ENCODE peak calls at places on chromosomes 13 and 19, in ten cellular contexts. Y, K, A, T, R, N, G, X, E and V are unnamed samples.
A peak's percentile ranks its signal among the peaks of the same experiment; 100 is the strongest.

GRCh38 chr13:34364633-34365032 is 546.7 kb downstream of the RFC3 start:
- DNase-seq in Y (no peak), K (no peak), A (no peak), T (no peak), R (no peak), N (no peak), G (no peak), X (no peak), E (no peak), V (no peak)

GRCh38 chr19:34664870-34665269 is 12.1 kb downstream of the SCGB2B2 start:
- DNase-seq in Y (no peak), K (no peak), A (no peak), T (no peak), R (no peak), N (no peak), G (no peak), X (no peak), E (no peak), V (no peak)

GRCh38 chr13:97231832-97232201 is 9.7 kb downstream of the MBNL2 start:
- DNase-seq in Y (no peak), K (no peak), A (no peak), T (no peak), R (no peak), N (no peak), G (no peak), X (no peak), E (no peak), V (no peak)

GRCh38 chr19:34017024-34017423 is 155.3 kb upstream of the LSM14A start:
- DNase-seq in Y (no peak), K (no peak), A (no peak), T (no peak), R (no peak), N (no peak), G (no peak), X (no peak), E (no peak), V (no peak)

GRCh38 chr13:74570834-74571233 is 436.6 kb upstream of the KLF12 start:
- DNase-seq in Y (no peak), K (no peak), A (no peak), T (no peak), R (no peak), N (no peak), G (no peak), X (no peak), E (no peak), V (no peak)

GRCh38 chr19:8390617-8390981 is 439 bp downstream of the RAB11B start:
- DNase-seq in Y (peak; percentile 98), K (peak; percentile 96), A (peak; percentile 97), T (peak; percentile 99), R (peak; percentile 87), N (peak; percentile 97), G (peak; percentile 97), X (peak; percentile 53), E (no peak), V (peak; percentile 99)

GRCh38 chr13:79874396-79875360 is 393.7 kb downstream of the NDFIP2 start:
- DNase-seq in Y (no peak), K (no peak), A (no peak), T (no peak), R (no peak), N (no peak), G (no peak), X (no peak), E (no peak), V (no peak)

GRCh38 chr13:24737042-24737441 is 26.9 kb upstream of the RNF17 start:
- DNase-seq in Y (no peak), K (no peak), A (no peak), T (no peak), R (no peak), N (no peak), G (no peak), X (no peak), E (no peak), V (peak; percentile 63)

GRCh38 chr13:30510091-30510490 is 44.4 kb upstream of the HMGB1 start:
- DNase-seq in Y (no peak), K (no peak), A (no peak), T (no peak), R (no peak), N (no peak), G (no peak), X (no peak), E (no peak), V (no peak)

GRCh38 chr19:55657004-55657747 is 2.3 kb downstream of the U2AF2 start:
- DNase-seq in Y (no peak), K (no peak), A (no peak), T (no peak), R (no peak), N (no peak), G (no peak), X (no peak), E (no peak), V (no peak)

GRCh38 chr19:40739871-40740703 is 10.2 kb downstream of the ACTMAP start:
- DNase-seq in Y (no peak), K (no peak), A (no peak), T (no peak), R (no peak), N (peak; percentile 49), G (no peak), X (no peak), E (no peak), V (no peak)

GRCh38 chr19:31340059-31341025 is 8.9 kb downstream of the TSHZ3 start:
- DNase-seq in Y (no peak), K (no peak), A (no peak), T (no peak), R (no peak), N (no peak), G (no peak), X (peak; percentile 59), E (no peak), V (peak; percentile 66)

GRCh38 chr13:38008636-38009035 is 139.1 kb upstream of the TRPC4 start:
- DNase-seq in Y (no peak), K (no peak), A (peak; percentile 17), T (no peak), R (no peak), N (no peak), G (no peak), X (no peak), E (no peak), V (no peak)

GRCh38 chr19:45307361-45307760 is 15.3 kb downstream of the CKM start:
- DNase-seq in Y (no peak), K (no peak), A (no peak), T (no peak), R (no peak), N (no peak), G (no peak), X (no peak), E (no peak), V (no peak)

GRCh38 chr19:40798997-40799557 is at the start of gene EGLN2:
- DNase-seq in Y (no peak), K (no peak), A (no peak), T (no peak), R (no peak), N (no peak), G (no peak), X (no peak), E (no peak), V (peak; percentile 93)

GRCh38 chr19:4602915-4603314 is 36.4 kb upstream of the TNFAIP8L1 start:
- DNase-seq in Y (no peak), K (no peak), A (no peak), T (no peak), R (no peak), N (no peak), G (no peak), X (no peak), E (no peak), V (no peak)

GRCh38 chr19:4598712-4599111 is 39.2 kb upstream of the SEMA6B start:
- DNase-seq in Y (no peak), K (no peak), A (no peak), T (no peak), R (no peak), N (no peak), G (no peak), X (no peak), E (no peak), V (peak; percentile 81)

GRCh38 chr19:4602173-4602788 is 37.0 kb upstream of the TNFAIP8L1 start:
- DNase-seq in Y (no peak), K (no peak), A (no peak), T (no peak), R (no peak), N (no peak), G (no peak), X (no peak), E (no peak), V (no peak)

GRCh38 chr19:4600082-4600481 is 39.2 kb upstream of the TNFAIP8L1 start:
- DNase-seq in Y (no peak), K (no peak), A (no peak), T (no peak), R (no peak), N (no peak), G (no peak), X (no peak), E (no peak), V (no peak)

GRCh38 chr19:4600893-4601292 is 38.4 kb upstream of the TNFAIP8L1 start:
- DNase-seq in Y (no peak), K (no peak), A (no peak), T (no peak), R (no peak), N (no peak), G (no peak), X (no peak), E (no peak), V (no peak)
- H3K27me3 ChIP-seq in Y (peaks cover 89% of the 10 kb centered on the region), K (peaks cover 69% of the 10 kb centered on the region), A (peaks cover 66% of the 10 kb centered on the region), T (peaks cover 13% of the 10 kb centered on the region), R (peaks cover 6% of the 10 kb centered on the region), N (peaks cover 28% of the 10 kb centered on the region), G (peaks cover 10% of the 10 kb centered on the region), X (peaks cover 15% of the 10 kb centered on the region), E (no peaks in the 10 kb centered on the region), V (peaks cover 21% of the 10 kb centered on the region)

DNA sequence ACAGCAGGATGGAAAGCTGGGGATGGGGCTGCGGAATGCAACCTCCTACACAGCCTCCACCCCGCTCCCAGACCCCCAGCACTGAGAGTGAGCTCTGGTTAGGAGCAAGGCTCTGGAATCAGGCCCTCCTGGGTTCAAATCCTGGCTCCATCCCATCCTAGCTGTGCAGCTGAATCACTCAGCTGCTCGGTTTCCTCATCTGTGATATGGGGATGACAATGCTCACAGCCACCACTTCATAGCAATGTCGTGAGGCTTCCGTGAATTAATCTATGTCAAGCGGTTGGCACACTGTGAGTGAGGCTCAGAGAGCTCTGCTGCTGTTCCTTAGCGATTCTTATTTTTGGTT is 538 bp downstream of the ACP7 start:
- DNase-seq in Y (no peak), K (no peak), A (no peak), T (no peak), R (no peak), N (no peak), G (no peak), X (no peak), E (peak; percentile 74), V (no peak)
- H3K27me3 ChIP-seq in Y (peaks cover 68% of the 10 kb centered on the region), K (peaks cover 76% of the 10 kb centered on the region), A (peaks cover 83% of the 10 kb centered on the region), T (peaks cover 21% of the 10 kb centered on the region), R (no peaks in the 10 kb centered on the region), N (peaks cover 47% of the 10 kb centered on the region), G (peaks cover 11% of the 10 kb centered on the region), X (peaks cover 21% of the 10 kb centered on the region), E (no peaks in the 10 kb centered on the region), V (peaks cover 37% of the 10 kb centered on the region)

GRCh38 chr13:76641056-76641455 is 245.1 kb downstream of the KCTD12 start:
- DNase-seq in Y (no peak), K (no peak), A (no peak), T (no peak), R (no peak), N (no peak), G (no peak), X (no peak), E (no peak), V (no peak)
- H3K27me3 ChIP-seq in Y (no peaks in the 10 kb centered on the region), K (no peaks in the 10 kb centered on the region), A (no peaks in the 10 kb centered on the region), T (no peaks in the 10 kb centered on the region), R (no peaks in the 10 kb centered on the region), N (no peaks in the 10 kb centered on the region), G (no peaks in the 10 kb centered on the region), X (no peaks in the 10 kb centered on the region), E (no peaks in the 10 kb centered on the region), V (no peaks in the 10 kb centered on the region)

GRCh38 chr13:78595819-78596700 is 7.3 kb downstream of the POU4F1 start:
- DNase-seq in Y (no peak), K (no peak), A (no peak), T (no peak), R (no peak), N (no peak), G (no peak), X (no peak), E (no peak), V (peak; percentile 92)
- H3K27me3 ChIP-seq in Y (peaks cover 100% of the 10 kb centered on the region), K (peaks cover 100% of the 10 kb centered on the region), A (peaks cover 100% of the 10 kb centered on the region), T (peaks cover 62% of the 10 kb centered on the region), R (peaks cover 44% of the 10 kb centered on the region), N (peaks cover 97% of the 10 kb centered on the region), G (peaks cover 16% of the 10 kb centered on the region), X (peaks cover 65% of the 10 kb centered on the region), E (peaks cover 10% of the 10 kb centered on the region), V (peaks cover 100% of the 10 kb centered on the region)